ENCODE peak calls at places on chromosomes 2 and 18, in nine cellular contexts. G is CD8-positive, alpha-beta T cell; K is ELR; J is activated CD8-positive, alpha-beta memory T cell treated with anti-CD3 and anti-CD28 coated beads, Interleukin-2, amount 50 U/mL, for 4 hours; H is activated naive CD4-positive, alpha-beta T cell; S is activated gamma-delta T cell treated with Interleukin-2 at 50 U/mL for 16 hours; C is HFFc6; V is tibial nerve; L is omental fat pad. Y is an unnamed sample.

GRCh38 chr2:118577202-118577601 is 270.2 kb downstream of the EN1 start:
- DNase-seq in G (no peak), K (no peak), J (no peak), H (no peak), S (no peak), C (no peak), V (no peak), L (no peak), Y (no peak)

GRCh38 chr18:43785145-43785544 is 507.9 kb upstream of the SYT4 start:
- DNase-seq in G (no peak), K (no peak), J (no peak), H (no peak), S (no peak), C (no peak), V (no peak), L (no peak), Y (no peak)

GRCh38 chr18:61402761-61403160 is 69.5 kb downstream of the CDH20 start:
- DNase-seq in G (no peak), K (no peak), J (no peak), H (no peak), S (no peak), C (no peak), V (no peak), L (no peak), Y (no peak)

GRCh38 chr18:31398191-31398590 is 21.6 kb downstream of the DSG4 start:
- DNase-seq in G (no peak), K (no peak), J (no peak), H (no peak), S (no peak), C (no peak), V (no peak), L (no peak), Y (no peak)

GRCh38 chr2:10266133-10266620 is 36.5 kb upstream of the HPCAL1 start:
- DNase-seq in G (no peak), K (peak), J (peak), H (no peak), S (no peak), C (peak), V (no peak), L (no peak), Y (peak)

GRCh38 chr2:61368687-61369665 is 101.9 kb downstream of the USP34 start:
- DNase-seq in G (no peak), K (peak), J (no peak), H (no peak), S (no peak), C (no peak), V (no peak), L (no peak), Y (no peak)

GRCh38 chr2:1869987-1870386 is 125.7 kb upstream of the PXDN start:
- DNase-seq in G (no peak), K (no peak), J (no peak), H (no peak), S (no peak), C (no peak), V (no peak), L (no peak), Y (no peak)

GRCh38 chr2:174631009-174631981 is 33.7 kb upstream of the WIPF1 start:
- DNase-seq in G (no peak), K (peak), J (no peak), H (no peak), S (no peak), C (peak), V (no peak), L (no peak), Y (no peak)

GRCh38 chr2:130920417-130921030 is 83.8 kb downstream of the ARHGEF4 start:
- DNase-seq in G (peak), K (peak), J (peak), H (peak), S (peak), C (peak), V (peak), L (peak), Y (no peak)

GRCh38 chr2:54012538-54013141 is 41.8 kb upstream of the PSME4 start:
- DNase-seq in G (no peak), K (no peak), J (no peak), H (no peak), S (no peak), C (no peak), V (no peak), L (no peak), Y (no peak)

GRCh38 chr2:6960659-6961058 is 43.4 kb downstream of the RNF144A start:
- DNase-seq in G (no peak), K (no peak), J (no peak), H (no peak), S (no peak), C (no peak), V (no peak), L (no peak), Y (peak)

GRCh38 chr18:36411745-36412168 is 114.2 kb downstream of the FHOD3 start:
- DNase-seq in G (no peak), K (peak), J (no peak), H (no peak), S (no peak), C (peak), V (no peak), L (no peak), Y (no peak)

GRCh38 chr2:236341721-236342120 is 77.5 kb upstream of the ASB18 start:
- DNase-seq in G (no peak), K (no peak), J (no peak), H (no peak), S (no peak), C (no peak), V (no peak), L (no peak), Y (no peak)

GRCh38 chr2:219402665-219403515 is 15.2 kb upstream of the DNPEP start:
- DNase-seq in G (peak), K (peak), J (peak), H (peak), S (peak), C (peak), V (peak), L (no peak), Y (no peak)

GRCh38 chr18:40673150-40673549 is 1281.9 kb upstream of the PIK3C3 start:
- DNase-seq in G (no peak), K (no peak), J (no peak), H (no peak), S (no peak), C (no peak), V (no peak), L (no peak), Y (no peak)

GRCh38 chr2:27509326-27509725 is 12.7 kb downstream of the GCKR start:
- DNase-seq in G (no peak), K (no peak), J (no peak), H (no peak), S (no peak), C (no peak), V (no peak), L (no peak), Y (no peak)

Y was measured in upper lobe of left lung.